ENCODE peak calls at places on chromosomes 11 and 22, in five cellular contexts. Q, G, M, P and N are unnamed samples.

GRCh38 chr11:83092488-83093384 is 21.0 kb upstream of the RAB30 start:
- DNase-seq in Q (no peak), G (peak), M (no peak), P (no peak), N (peak)

GRCh38 chr11:118152552-118153471 is at the start of gene SCN4B:
- DNase-seq in Q (peak), G (no peak), M (no peak), P (peak), N (peak)

GRCh38 chr22:21939392-21940319 is 13.0 kb downstream of the PPM1F start:
- DNase-seq in Q (peak), G (no peak), M (peak), P (no peak), N (no peak)

GRCh38 chr22:25021976-25022711 is 69.6 kb downstream of the KIAA1671 start:
- DNase-seq in Q (no peak), G (no peak), M (no peak), P (no peak), N (no peak)

GRCh38 chr11:848380-848931 is 5.8 kb downstream of the TSPAN4 start:
- DNase-seq in Q (peak), G (no peak), M (peak), P (no peak), N (no peak)

GRCh38 chr11:38553033-38553432 is 1955.0 kb upstream of the RAG2 start:
- DNase-seq in Q (no peak), G (no peak), M (no peak), P (no peak), N (no peak)

GRCh38 chr11:118009821-118010737 is 23.9 kb downstream of the IL10RA start:
- DNase-seq in Q (no peak), G (no peak), M (no peak), P (no peak), N (no peak)

GRCh38 chr22:27874185-27874584 is 44.9 kb downstream of the PITPNB start:
- DNase-seq in Q (no peak), G (no peak), M (no peak), P (no peak), N (no peak)

GRCh38 chr22:26798433-26799065 is 141.2 kb downstream of the MIAT start:
- DNase-seq in Q (no peak), G (no peak), M (no peak), P (no peak), N (peak)

GRCh38 chr11:128802358-128802981 is 64.6 kb downstream of the KCNJ1 start:
- DNase-seq in Q (no peak), G (peak), M (no peak), P (no peak), N (peak)

GRCh38 chr22:45994516-45995404 is 17.8 kb upstream of the WNT7B start:
- DNase-seq in Q (peak), G (no peak), M (peak), P (peak), N (no peak)

GRCh38 chr22:30837531-30837930 is 131.0 kb downstream of the MORC2 start:
- DNase-seq in Q (peak), G (no peak), M (no peak), P (peak), N (no peak)

GRCh38 chr22:33674357-33674756 is 245.9 kb downstream of the LARGE1 start:
- DNase-seq in Q (no peak), G (no peak), M (no peak), P (no peak), N (no peak)

GRCh38 chr11:121894581-121894980 is 221.4 kb downstream of the BLID start:
- DNase-seq in Q (no peak), G (no peak), M (no peak), P (no peak), N (no peak)

GRCh38 chr22:45878901-45879551 is 97.9 kb downstream of the WNT7B start:
- DNase-seq in Q (peak), G (no peak), M (peak), P (no peak), N (no peak)

GRCh38 chr11:35322321-35322979 is 96.9 kb downstream of the SLC1A2 start:
- DNase-seq in Q (no peak), G (no peak), M (no peak), P (no peak), N (no peak)

GRCh38 chr11:95245038-95245437 is 14.0 kb upstream of the SESN3 start:
- DNase-seq in Q (no peak), G (no peak), M (no peak), P (no peak), N (no peak)

GRCh38 chr11:57144531-57145320 is 37.0 kb upstream of the LRRC55 start:
- DNase-seq in Q (no peak), G (no peak), M (no peak), P (no peak), N (no peak)

GRCh38 chr11:102410382-102410784 is 42.2 kb downstream of the TMEM123 start:
- DNase-seq in Q (no peak), G (no peak), M (no peak), P (no peak), N (no peak)

GRCh38 chr11:32259641-32260081 is 168.8 kb downstream of the RCN1 start:
- DNase-seq in Q (no peak), G (no peak), M (no peak), P (no peak), N (no peak)

GRCh38 chr11:111602865-111603632 is 800 bp downstream of the SIK2 start:
- DNase-seq in Q (peak), G (no peak), M (no peak), P (peak), N (peak)

GRCh38 chr11:86244063-86244521 is 461 bp upstream of the EED start:
- DNase-seq in Q (no peak), G (peak), M (peak), P (peak), N (no peak)

GRCh38 chr11:59078435-59078834 is 7.7 kb upstream of the GLYATL1B start:
- DNase-seq in Q (no peak), G (no peak), M (no peak), P (no peak), N (no peak)